ENCODE peak calls at places on chromosomes 16 and 17, in four cellular contexts. S, J, E and F are unnamed samples.

GRCh38 chr17:59435238-59435637 is 103.8 kb downstream of the YPEL2 start:
- DNase-seq in E (no peak), J (peak; percentile 67), S (no peak), F (no peak)

GRCh38 chr16:73232555-73233422 is 184.9 kb upstream of the ZFHX3 start:
- DNase-seq in S (no peak), E (no peak), J (peak; percentile 95), F (no peak)

GRCh38 chr16:53732296-53732929 is 28.5 kb downstream of the FTO start:
- DNase-seq in J (peak; percentile 36), S (peak; percentile 53), E (no peak), F (no peak)

GRCh38 chr16:82368041-82368440 is 198.0 kb upstream of the MPHOSPH6 start:
- DNase-seq in E (no peak), J (peak; percentile 36), S (peak; percentile 66), F (peak; percentile 16)

GRCh38 chr16:19861811-19862327 is 22.8 kb downstream of the GPRC5B start:
- DNase-seq in E (no peak), S (no peak), J (peak; percentile 60), F (no peak)

GRCh38 chr17:62892069-62892675 is 73.9 kb upstream of the TANC2 start:
- DNase-seq in E (no peak), S (no peak), J (no peak), F (no peak)

GRCh38 chr16:57422026-57422944 is 17.7 kb downstream of the CCL17 start:
- DNase-seq in S (peak; percentile 52), J (peak; percentile 61), E (no peak), F (no peak)

GRCh38 chr17:7281953-7282751 is 634 bp downstream of the SLC2A4 start:
- DNase-seq in S (no peak), J (no peak), E (no peak), F (no peak)

GRCh38 chr16:79247386-79247785 is 353.2 kb downstream of the MAF start:
- DNase-seq in E (no peak), S (no peak), J (no peak), F (no peak)

GRCh38 chr17:62100050-62100449 is 35.0 kb upstream of the MED13 start:
- DNase-seq in J (no peak), S (no peak), E (no peak), F (no peak)

GRCh38 chr16:79006762-79007161 is 593.8 kb downstream of the MAF start:
- DNase-seq in S (no peak), J (no peak), E (no peak), F (no peak)

GRCh38 chr17:324151-324571 is 28.4 kb downstream of the RPH3AL start:
- DNase-seq in E (no peak), S (no peak), J (no peak), F (no peak)

GRCh38 chr17:951388-952132 is 28.0 kb downstream of the NXN start:
- DNase-seq in S (no peak), J (peak; percentile 97), E (no peak), F (peak; percentile 18)

GRCh38 chr17:36856921-36857381 is 80.3 kb upstream of the LHX1 start:
- DNase-seq in J (no peak), S (no peak), E (no peak), F (no peak)

GRCh38 chr16:4611337-4612023 is 3.2 kb downstream of the UBALD1 start:
- DNase-seq in J (no peak), S (no peak), E (no peak), F (no peak)

GRCh38 chr16:1413684-1414531 is 596 bp downstream of the UNKL start:
- DNase-seq in S (peak; percentile 54), E (peak; percentile 35), J (peak; percentile 75), F (peak; percentile 51)

GRCh38 chr17:50274142-50274944 is at the start of gene TMEM92:
- DNase-seq in E (no peak), S (peak; percentile 89), J (peak; percentile 53), F (no peak)

GRCh38 chr17:82332669-82333278 is 792 bp downstream of the SECTM1 start:
- DNase-seq in J (peak; percentile 69), E (peak; percentile 21), S (peak; percentile 56), F (no peak)

GRCh38 chr17:82551779-82552457 is 32.4 kb downstream of the FOXK2 start:
- DNase-seq in J (peak; percentile 90), E (peak; percentile 55), S (peak; percentile 81), F (peak; percentile 50)

GRCh38 chr16:20300312-20301097 is 26.8 kb downstream of the GP2 start:
- DNase-seq in E (peak; percentile 7), J (peak; percentile 76), S (peak; percentile 69), F (peak; percentile 12)

GRCh38 chr17:70523407-70523806 is 354.1 kb downstream of the KCNJ2 start:
- DNase-seq in J (no peak), E (no peak), S (no peak), F (no peak)

GRCh38 chr17:33178641-33179040 is 114.5 kb downstream of the ASIC2 start:
- DNase-seq in J (no peak), S (no peak), E (peak; percentile 51), F (no peak)

GRCh38 chr16:68257906-68258800 is 6.2 kb upstream of the SLC7A6 start:
- DNase-seq in J (peak; percentile 79), S (no peak), E (no peak), F (no peak)

GRCh38 chr16:67451704-67452435 is 20.9 kb downstream of the HSD11B2 start:
- DNase-seq in S (peak; percentile 66), E (no peak), J (no peak), F (no peak)

GRCh38 chr17:37392024-37392590 is 14.5 kb downstream of the ACACA start:
- DNase-seq in J (peak; percentile 56), E (no peak), S (no peak), F (no peak)

GRCh38 chr16:48300391-48300856 is 53.1 kb upstream of the ABCC11 start:
- DNase-seq in J (peak; percentile 36), S (no peak), E (no peak), F (no peak)

GRCh38 chr16:88465387-88465983 is 12.4 kb downstream of the ZFPM1 start:
- DNase-seq in E (no peak), J (no peak), S (no peak), F (no peak)

GRCh38 chr17:73718912-73719311 is 74.7 kb upstream of the SDK2 start:
- DNase-seq in E (no peak), S (no peak), J (no peak), F (no peak)

GRCh38 chr17:69460963-69461922 is 46.7 kb downstream of the MAP2K6 start:
- DNase-seq in E (peak; percentile 14), J (peak; percentile 16), S (no peak), F (no peak)

GRCh38 chr17:10205549-10206185 is 7.3 kb upstream of the GAS7 start:
- DNase-seq in J (no peak), S (no peak), E (no peak), F (no peak)

GRCh38 chr17:8243827-8244226 is 4.0 kb downstream of the CTC1 start:
- DNase-seq in E (no peak), S (no peak), J (no peak), F (no peak)

GRCh38 chr16:27514806-27515205 is 34.9 kb downstream of the GTF3C1 start:
- DNase-seq in J (no peak), S (no peak), E (no peak), F (no peak)

GRCh38 chr17:76416447-76416846 is 32.0 kb downstream of the SPHK1 start:
- DNase-seq in J (no peak), S (no peak), E (no peak), F (no peak)

GRCh38 chr17:78883533-78884131 is 19.4 kb downstream of the CEP295NL start:
- DNase-seq in E (peak; percentile 78), J (peak; percentile 97), S (peak; percentile 56), F (no peak)

GRCh38 chr17:77644981-77645380 is 313.5 kb upstream of the TNRC6C start:
- DNase-seq in E (no peak), J (no peak), S (no peak), F (no peak)

GRCh38 chr17:14123579-14124278 is 54.4 kb downstream of the COX10 start:
- DNase-seq in E (no peak), S (no peak), J (no peak), F (no peak)

GRCh38 chr17:17946104-17946503 is 26.1 kb downstream of the TOM1L2 start:
- DNase-seq in S (no peak), E (no peak), J (no peak), F (no peak)